ENCODE peak calls at places on chromosomes 12 and 14, in ten cellular contexts. B is osteoblast, S is GM03348, J is psoas muscle, N is MG63, T is HTR-8/SVneo, U is GM04503, L is head of caudate nucleus, E is breast epithelium, Y is 8988T. H is an unnamed sample.

GRCh38 chr12:113016796-113017195 is 38.5 kb downstream of the OAS2 start:
- DNase-seq in N (no peak), T (no peak), E (no peak), U (no peak), Y (no peak), J (no peak), B (no peak), S (no peak), L (peak), H (no peak)

GRCh38 chr12:72267974-72268373 is 4.2 kb upstream of the TRHDE start:
- DNase-seq in N (no peak), Y (no peak), E (no peak), B (no peak), L (peak), T (no peak), J (no peak), U (no peak), S (no peak), H (peak)

GRCh38 chr14:95318870-95319311 is 817 bp downstream of the CLMN start:
- DNase-seq in S (no peak), Y (peak), J (no peak), T (no peak), L (no peak), E (no peak), B (no peak), N (no peak), U (no peak), H (no peak)

GRCh38 chr14:61177279-61178225 is 103.6 kb downstream of the TMEM30B start:
- DNase-seq in E (no peak), N (peak), L (no peak), B (peak), J (no peak), S (no peak), U (no peak), Y (no peak), T (peak), H (no peak)

GRCh38 chr14:61186341-61186740 is 94.8 kb downstream of the TMEM30B start:
- DNase-seq in E (no peak), S (no peak), L (no peak), N (no peak), B (peak), U (no peak), Y (no peak), T (no peak), J (no peak), H (no peak)

GRCh38 chr14:38207830-38208815 is at the start of gene SSTR1:
- DNase-seq in Y (no peak), N (no peak), E (no peak), T (no peak), B (peak), L (peak), S (peak), J (peak), U (no peak), H (no peak)

GRCh38 chr14:83257466-83258439 is 1724.1 kb upstream of the SEL1L start:
- DNase-seq in T (no peak), S (no peak), E (no peak), J (no peak), U (no peak), Y (no peak), B (no peak), N (no peak), L (no peak), H (no peak)

GRCh38 chr14:73616831-73617230 is 4.5 kb downstream of the ACOT6 start:
- DNase-seq in U (no peak), E (no peak), S (no peak), T (no peak), B (no peak), J (no peak), L (no peak), Y (no peak), N (no peak), H (no peak)

GRCh38 chr12:120922279-120922678 is 18.1 kb upstream of the SPPL3 start:
- DNase-seq in L (no peak), U (no peak), B (no peak), J (no peak), N (no peak), E (no peak), T (no peak), Y (no peak), S (no peak), H (no peak)